ENCODE peak calls at places on chromosomes 1 and 21, in five cellular contexts. One of them, this sample, is unnamed.

GRCh38 chr21:38804617-38805281 is 980 bp upstream of the ETS2 start:
- DNase-seq in RWPE1: no peak
- DNase-seq in heart right ventricle: peak; percentile 78
- DNase-seq in fibroblast of the aortic adventitia: peak; percentile 50
- DNase-seq in foreskin fibroblast: peak; percentile 78
- DNase-seq in this sample: peak; percentile 70

GRCh38 chr21:42988234-42988965 is 14.0 kb downstream of the PKNOX1 start:
- DNase-seq in RWPE1: no peak
- DNase-seq in heart right ventricle: no peak
- DNase-seq in fibroblast of the aortic adventitia: peak; percentile 67
- DNase-seq in foreskin fibroblast: peak; percentile 88
- DNase-seq in this sample: peak; percentile 10

GRCh38 chr21:44965251-44966022 is 25.6 kb downstream of the SLX9 start:
- DNase-seq in RWPE1: no peak
- DNase-seq in heart right ventricle: no peak
- DNase-seq in fibroblast of the aortic adventitia: no peak
- DNase-seq in foreskin fibroblast: no peak
- DNase-seq in this sample: no peak

GRCh38 chr1:198155253-198155652 is 1.5 kb upstream of the NEK7 start:
- DNase-seq in RWPE1: peak; percentile 60
- DNase-seq in heart right ventricle: no peak
- DNase-seq in fibroblast of the aortic adventitia: peak; percentile 82
- DNase-seq in foreskin fibroblast: peak; percentile 67
- DNase-seq in this sample: no peak

GRCh38 chr1:99207216-99207615 is 57.1 kb upstream of the PLPPR4 start:
- DNase-seq in RWPE1: no peak
- DNase-seq in heart right ventricle: no peak
- DNase-seq in fibroblast of the aortic adventitia: no peak
- DNase-seq in foreskin fibroblast: no peak
- DNase-seq in this sample: no peak

GRCh38 chr1:119799599-119800177 is 11.6 kb downstream of the REG4 start:
- DNase-seq in RWPE1: no peak
- DNase-seq in heart right ventricle: no peak
- DNase-seq in fibroblast of the aortic adventitia: no peak
- DNase-seq in foreskin fibroblast: no peak
- DNase-seq in this sample: no peak

GRCh38 chr21:17003763-17004373 is 509.0 kb upstream of the CXADR start:
- DNase-seq in RWPE1: no peak
- DNase-seq in heart right ventricle: no peak
- DNase-seq in fibroblast of the aortic adventitia: peak; percentile 24
- DNase-seq in foreskin fibroblast: peak; percentile 17
- DNase-seq in this sample: no peak

GRCh38 chr1:8122477-8123407 is 96.6 kb upstream of the ERRFI1 start:
- DNase-seq in RWPE1: no peak
- DNase-seq in heart right ventricle: no peak
- DNase-seq in fibroblast of the aortic adventitia: no peak
- DNase-seq in foreskin fibroblast: peak; percentile 75
- DNase-seq in this sample: no peak

GRCh38 chr1:167635233-167635648 is 5.2 kb downstream of the RCSD1 start:
- DNase-seq in RWPE1: no peak
- DNase-seq in heart right ventricle: peak; percentile 71
- DNase-seq in fibroblast of the aortic adventitia: peak; percentile 41
- DNase-seq in foreskin fibroblast: peak; percentile 25
- DNase-seq in this sample: peak; percentile 62

GRCh38 chr1:119626841-119627240 is 21.2 kb downstream of the ZNF697 start:
- DNase-seq in RWPE1: no peak
- DNase-seq in heart right ventricle: peak; percentile 61
- DNase-seq in fibroblast of the aortic adventitia: peak; percentile 90
- DNase-seq in foreskin fibroblast: peak; percentile 55
- DNase-seq in this sample: no peak

GRCh38 chr1:222239130-222239529 is 308.8 kb downstream of the HHIPL2 start:
- DNase-seq in RWPE1: no peak
- DNase-seq in heart right ventricle: no peak
- DNase-seq in fibroblast of the aortic adventitia: no peak
- DNase-seq in foreskin fibroblast: no peak
- DNase-seq in this sample: no peak

GRCh38 chr1:171788696-171789095 is 7.2 kb downstream of the METTL13 start:
- DNase-seq in RWPE1: peak; percentile 15
- DNase-seq in heart right ventricle: no peak
- DNase-seq in fibroblast of the aortic adventitia: peak; percentile 94
- DNase-seq in foreskin fibroblast: peak; percentile 92
- DNase-seq in this sample: no peak

GRCh38 chr1:44327679-44328491 is 27.2 kb downstream of the ERI3 start:
- DNase-seq in RWPE1: peak; percentile 99
- DNase-seq in heart right ventricle: peak; percentile 70
- DNase-seq in fibroblast of the aortic adventitia: peak; percentile 100
- DNase-seq in foreskin fibroblast: peak; percentile 100
- DNase-seq in this sample: no peak

GRCh38 chr1:100448371-100448770 is 89.6 kb upstream of the GPR88 start:
- DNase-seq in RWPE1: no peak
- DNase-seq in heart right ventricle: no peak
- DNase-seq in fibroblast of the aortic adventitia: no peak
- DNase-seq in foreskin fibroblast: peak; percentile 7
- DNase-seq in this sample: no peak

GRCh38 chr21:26800455-26801454 is 44.5 kb downstream of the ADAMTS1 start:
- DNase-seq in RWPE1: no peak
- DNase-seq in heart right ventricle: peak; percentile 71
- DNase-seq in fibroblast of the aortic adventitia: peak; percentile 57
- DNase-seq in foreskin fibroblast: peak; percentile 79
- DNase-seq in this sample: no peak

GRCh38 chr21:42833859-42834729 is 45.2 kb downstream of the WDR4 start:
- DNase-seq in RWPE1: no peak
- DNase-seq in heart right ventricle: no peak
- DNase-seq in fibroblast of the aortic adventitia: no peak
- DNase-seq in foreskin fibroblast: no peak
- DNase-seq in this sample: no peak

GRCh38 chr1:194358208-194358581 is 1171.8 kb upstream of the B3GALT2 start:
- DNase-seq in RWPE1: no peak
- DNase-seq in heart right ventricle: no peak
- DNase-seq in fibroblast of the aortic adventitia: no peak
- DNase-seq in foreskin fibroblast: no peak
- DNase-seq in this sample: no peak

GRCh38 chr1:29849038-29849750 is 612.9 kb downstream of the PTPRU start:
- DNase-seq in RWPE1: peak; percentile 26
- DNase-seq in heart right ventricle: no peak
- DNase-seq in fibroblast of the aortic adventitia: peak; percentile 38
- DNase-seq in foreskin fibroblast: peak; percentile 42
- DNase-seq in this sample: peak; percentile 36

GRCh38 chr21:37338671-37339526 is 27.7 kb upstream of the DYRK1A start:
- DNase-seq in RWPE1: peak; percentile 95
- DNase-seq in heart right ventricle: peak; percentile 69
- DNase-seq in fibroblast of the aortic adventitia: peak; percentile 98
- DNase-seq in foreskin fibroblast: peak; percentile 95
- DNase-seq in this sample: peak; percentile 10

GRCh38 chr21:29228306-29228705 is 70.4 kb upstream of the BACH1 start:
- DNase-seq in RWPE1: no peak
- DNase-seq in heart right ventricle: no peak
- DNase-seq in fibroblast of the aortic adventitia: no peak
- DNase-seq in foreskin fibroblast: no peak
- DNase-seq in this sample: no peak

GRCh38 chr1:158011714-158012113 is 18.3 kb downstream of the KIRREL1 start:
- DNase-seq in RWPE1: no peak
- DNase-seq in heart right ventricle: no peak
- DNase-seq in fibroblast of the aortic adventitia: peak; percentile 43
- DNase-seq in foreskin fibroblast: peak; percentile 46
- DNase-seq in this sample: no peak

GRCh38 chr1:104648269-104648691 is 898.6 kb downstream of the AMY1C start:
- DNase-seq in RWPE1: peak; percentile 10
- DNase-seq in heart right ventricle: no peak
- DNase-seq in fibroblast of the aortic adventitia: no peak
- DNase-seq in foreskin fibroblast: peak; percentile 9
- DNase-seq in this sample: no peak

GRCh38 chr1:165284471-165284870 is 72.0 kb downstream of the LMX1A start:
- DNase-seq in RWPE1: no peak
- DNase-seq in heart right ventricle: no peak
- DNase-seq in fibroblast of the aortic adventitia: no peak
- DNase-seq in foreskin fibroblast: no peak
- DNase-seq in this sample: no peak

GRCh38 chr21:34796518-34797201 is 127.9 kb downstream of the CLIC6 start:
- DNase-seq in RWPE1: no peak
- DNase-seq in heart right ventricle: no peak
- DNase-seq in fibroblast of the aortic adventitia: no peak
- DNase-seq in foreskin fibroblast: no peak
- DNase-seq in this sample: no peak

GRCh38 chr1:34918609-34919561 is 10.6 kb downstream of the DLGAP3 start:
- DNase-seq in RWPE1: no peak
- DNase-seq in heart right ventricle: no peak
- DNase-seq in fibroblast of the aortic adventitia: no peak
- DNase-seq in foreskin fibroblast: no peak
- DNase-seq in this sample: no peak
- TF ChIP-seq CTCF in RWPE1: no peak
- TF ChIP-seq CTCF in heart right ventricle: no peak
- TF ChIP-seq CTCF in fibroblast of the aortic adventitia: no peak
- TF ChIP-seq CTCF in foreskin fibroblast: no peak
- TF ChIP-seq CTCF in this sample: no peak

DNA sequence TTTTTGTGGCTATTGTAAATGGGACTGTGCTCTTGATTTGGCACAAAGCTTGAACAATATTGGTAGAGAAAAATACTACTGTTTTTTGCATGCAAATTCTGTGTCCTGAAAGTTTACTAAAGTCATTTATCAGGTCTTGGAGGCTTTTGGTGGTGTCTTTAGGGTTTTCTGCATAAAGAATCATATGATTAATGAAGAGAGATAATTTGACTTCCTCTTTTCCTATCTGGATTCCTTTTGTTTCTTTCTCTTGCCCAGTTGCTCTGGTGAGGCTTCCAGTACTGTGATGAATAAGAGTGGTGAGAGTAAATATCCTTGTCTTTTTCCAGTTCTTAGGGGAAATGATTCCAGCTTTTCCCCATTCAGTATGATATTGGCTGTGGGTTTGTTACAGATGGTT is 1166.7 kb downstream of the NCAM2 start:
- DNase-seq in RWPE1: no peak
- DNase-seq in heart right ventricle: no peak
- DNase-seq in fibroblast of the aortic adventitia: no peak
- DNase-seq in foreskin fibroblast: no peak
- DNase-seq in this sample: no peak
- TF ChIP-seq CTCF in RWPE1: no peak
- TF ChIP-seq CTCF in heart right ventricle: no peak
- TF ChIP-seq CTCF in fibroblast of the aortic adventitia: no peak
- TF ChIP-seq CTCF in foreskin fibroblast: no peak
- TF ChIP-seq CTCF in this sample: no peak

GRCh38 chr1:32758795-32759430 is 56.3 kb upstream of the SYNC start:
- DNase-seq in RWPE1: no peak
- DNase-seq in heart right ventricle: no peak
- DNase-seq in fibroblast of the aortic adventitia: no peak
- DNase-seq in foreskin fibroblast: no peak
- DNase-seq in this sample: no peak
- TF ChIP-seq CTCF in RWPE1: no peak
- TF ChIP-seq CTCF in heart right ventricle: no peak
- TF ChIP-seq CTCF in fibroblast of the aortic adventitia: no peak
- TF ChIP-seq CTCF in foreskin fibroblast: no peak
- TF ChIP-seq CTCF in this sample: no peak

DNA sequence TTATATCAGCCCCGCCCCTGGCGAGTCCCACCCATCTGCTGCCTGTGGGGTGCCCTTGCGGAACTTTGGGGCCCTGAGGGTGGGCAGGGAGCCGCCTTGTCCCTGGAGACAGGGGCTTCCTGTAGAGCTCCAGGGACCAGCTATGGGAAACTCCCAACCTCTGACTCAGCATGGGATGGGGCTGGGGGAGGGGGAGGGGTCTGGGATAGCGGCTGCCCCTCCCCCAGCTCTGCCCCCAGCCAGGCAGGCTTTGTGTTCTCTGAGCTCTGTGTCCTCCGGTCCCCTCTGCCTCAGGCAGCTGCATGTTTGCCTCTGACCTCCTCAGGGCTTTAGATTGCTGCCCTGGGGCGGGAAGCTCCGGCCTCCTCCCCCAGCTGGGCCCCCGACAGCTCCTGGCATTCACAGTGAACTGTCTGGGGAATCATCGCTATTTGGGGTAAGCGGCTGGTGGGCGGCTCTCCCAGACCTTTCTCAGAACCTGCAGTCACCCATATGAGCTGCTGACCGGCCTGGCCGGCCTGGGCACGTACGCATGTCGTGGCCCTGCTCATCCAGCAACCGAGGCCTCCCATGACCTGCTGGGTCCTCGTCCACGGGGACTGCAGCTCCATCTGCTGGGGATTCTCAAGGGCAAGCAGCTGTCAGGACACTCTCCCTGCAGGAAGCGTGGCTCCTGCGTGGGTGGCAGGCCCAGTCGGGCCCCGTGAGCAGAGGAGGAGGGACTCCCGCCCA is 17.1 kb downstream of the ARHGEF16 start:
- DNase-seq in RWPE1: peak; percentile 65
- DNase-seq in heart right ventricle: peak; percentile 50
- DNase-seq in fibroblast of the aortic adventitia: peak; percentile 24
- DNase-seq in foreskin fibroblast: peak; percentile 63
- DNase-seq in this sample: peak; percentile 66
- TF ChIP-seq CTCF in RWPE1: no peak
- TF ChIP-seq CTCF in heart right ventricle: peak; percentile 49
- TF ChIP-seq CTCF in fibroblast of the aortic adventitia: peak; percentile 42
- TF ChIP-seq CTCF in foreskin fibroblast: peak; percentile 61
- TF ChIP-seq CTCF in this sample: peak; percentile 38

DNA sequence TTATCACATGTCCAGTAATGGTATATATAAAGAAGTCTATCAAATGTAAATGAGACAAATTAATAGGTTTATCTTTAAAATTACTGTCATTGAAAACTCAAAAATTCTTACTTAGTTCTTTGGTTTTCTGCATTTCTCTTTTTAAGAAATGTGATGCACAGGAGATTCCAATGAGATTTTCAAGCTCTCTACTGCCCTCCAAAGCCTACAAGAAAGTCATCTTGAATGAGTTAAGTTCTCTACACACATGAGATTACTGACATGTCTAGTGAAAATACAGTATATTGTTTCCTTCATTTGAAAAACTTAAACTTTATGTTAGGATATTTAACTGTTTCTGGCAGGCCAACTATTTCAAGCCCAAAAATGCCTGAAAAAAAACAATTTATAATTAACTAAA is 68.8 kb downstream of the ITGB3BP start:
- DNase-seq in RWPE1: no peak
- DNase-seq in heart right ventricle: no peak
- DNase-seq in fibroblast of the aortic adventitia: peak; percentile 53
- DNase-seq in foreskin fibroblast: peak; percentile 36
- DNase-seq in this sample: no peak
- TF ChIP-seq CTCF in RWPE1: no peak
- TF ChIP-seq CTCF in heart right ventricle: no peak
- TF ChIP-seq CTCF in fibroblast of the aortic adventitia: peak; percentile 53
- TF ChIP-seq CTCF in foreskin fibroblast: peak; percentile 32
- TF ChIP-seq CTCF in this sample: peak; percentile 2

GRCh38 chr1:15172405-15173259 is 19.1 kb downstream of the TMEM51 start:
- DNase-seq in RWPE1: peak; percentile 71
- DNase-seq in heart right ventricle: no peak
- DNase-seq in fibroblast of the aortic adventitia: peak; percentile 19
- DNase-seq in foreskin fibroblast: no peak
- DNase-seq in this sample: no peak
- TF ChIP-seq CTCF in RWPE1: no peak
- TF ChIP-seq CTCF in heart right ventricle: no peak
- TF ChIP-seq CTCF in fibroblast of the aortic adventitia: no peak
- TF ChIP-seq CTCF in foreskin fibroblast: no peak
- TF ChIP-seq CTCF in this sample: no peak